ENCODE peak calls at places on chromosomes 2 and 18, in four cellular contexts. One of them, this sample, is unnamed.

GRCh38 chr2:162477011-162477410 is 133.1 kb downstream of the GCA start:
- DNase-seq in endothelial cell of umbilical vein: no peak
- DNase-seq in GM23338: no peak
- DNase-seq in PC-9: no peak
- DNase-seq in this sample: no peak

GRCh38 chr2:137912358-137912757 is 51.9 kb upstream of the HNMT start:
- DNase-seq in endothelial cell of umbilical vein: no peak
- DNase-seq in GM23338: no peak
- DNase-seq in PC-9: no peak
- DNase-seq in this sample: no peak

GRCh38 chr2:200810252-200810650 is 1.5 kb upstream of the BZW1 start:
- DNase-seq in PC-9: no peak
- DNase-seq in GM23338: no peak
- DNase-seq in endothelial cell of umbilical vein: peak
- DNase-seq in this sample: no peak

GRCh38 chr18:8756571-8756970 is 51.2 kb downstream of the MTCL1 start:
- DNase-seq in PC-9: no peak
- DNase-seq in endothelial cell of umbilical vein: no peak
- DNase-seq in GM23338: no peak
- DNase-seq in this sample: no peak

GRCh38 chr2:112938904-112939303 is 27.9 kb downstream of the IL37 start:
- DNase-seq in PC-9: peak
- DNase-seq in endothelial cell of umbilical vein: no peak
- DNase-seq in GM23338: no peak
- DNase-seq in this sample: no peak

GRCh38 chr2:136384541-136385303 is 266.8 kb upstream of the CXCR4 start:
- DNase-seq in GM23338: peak
- DNase-seq in PC-9: peak
- DNase-seq in endothelial cell of umbilical vein: peak
- DNase-seq in this sample: peak

GRCh38 chr2:215105607-215106354 is 32.6 kb downstream of the ABCA12 start:
- DNase-seq in endothelial cell of umbilical vein: no peak
- DNase-seq in PC-9: peak
- DNase-seq in GM23338: no peak
- DNase-seq in this sample: no peak

GRCh38 chr2:120134263-120134662 is 88.9 kb downstream of the TMEM185B start:
- DNase-seq in endothelial cell of umbilical vein: peak
- DNase-seq in GM23338: peak
- DNase-seq in PC-9: peak
- DNase-seq in this sample: peak

GRCh38 chr2:155424518-155424917 is 726.0 kb downstream of the KCNJ3 start:
- DNase-seq in GM23338: no peak
- DNase-seq in PC-9: no peak
- DNase-seq in endothelial cell of umbilical vein: no peak
- DNase-seq in this sample: no peak

GRCh38 chr2:62895632-62896009 is 155.0 kb upstream of the OTX1 start:
- DNase-seq in PC-9: no peak
- DNase-seq in GM23338: no peak
- DNase-seq in endothelial cell of umbilical vein: no peak
- DNase-seq in this sample: no peak

GRCh38 chr2:37630298-37630697 is 41.1 kb downstream of the CDC42EP3 start:
- DNase-seq in endothelial cell of umbilical vein: no peak
- DNase-seq in PC-9: no peak
- DNase-seq in GM23338: no peak
- DNase-seq in this sample: no peak

GRCh38 chr2:119723121-119723635 is 36.5 kb upstream of the PTPN4 start:
- DNase-seq in endothelial cell of umbilical vein: no peak
- DNase-seq in GM23338: no peak
- DNase-seq in PC-9: no peak
- DNase-seq in this sample: no peak

GRCh38 chr18:62744076-62744705 is 28.9 kb downstream of the PHLPP1 start:
- DNase-seq in GM23338: peak
- DNase-seq in endothelial cell of umbilical vein: no peak
- DNase-seq in PC-9: no peak
- DNase-seq in this sample: no peak

GRCh38 chr18:702957-703659 is 9.3 kb downstream of the ENOSF1 start:
- DNase-seq in GM23338: no peak
- DNase-seq in endothelial cell of umbilical vein: peak
- DNase-seq in PC-9: no peak
- DNase-seq in this sample: no peak

GRCh38 chr2:165952600-165953210 is 871 bp downstream of the TTC21B start:
- DNase-seq in PC-9: no peak
- DNase-seq in endothelial cell of umbilical vein: peak
- DNase-seq in GM23338: no peak
- DNase-seq in this sample: peak

DNA sequence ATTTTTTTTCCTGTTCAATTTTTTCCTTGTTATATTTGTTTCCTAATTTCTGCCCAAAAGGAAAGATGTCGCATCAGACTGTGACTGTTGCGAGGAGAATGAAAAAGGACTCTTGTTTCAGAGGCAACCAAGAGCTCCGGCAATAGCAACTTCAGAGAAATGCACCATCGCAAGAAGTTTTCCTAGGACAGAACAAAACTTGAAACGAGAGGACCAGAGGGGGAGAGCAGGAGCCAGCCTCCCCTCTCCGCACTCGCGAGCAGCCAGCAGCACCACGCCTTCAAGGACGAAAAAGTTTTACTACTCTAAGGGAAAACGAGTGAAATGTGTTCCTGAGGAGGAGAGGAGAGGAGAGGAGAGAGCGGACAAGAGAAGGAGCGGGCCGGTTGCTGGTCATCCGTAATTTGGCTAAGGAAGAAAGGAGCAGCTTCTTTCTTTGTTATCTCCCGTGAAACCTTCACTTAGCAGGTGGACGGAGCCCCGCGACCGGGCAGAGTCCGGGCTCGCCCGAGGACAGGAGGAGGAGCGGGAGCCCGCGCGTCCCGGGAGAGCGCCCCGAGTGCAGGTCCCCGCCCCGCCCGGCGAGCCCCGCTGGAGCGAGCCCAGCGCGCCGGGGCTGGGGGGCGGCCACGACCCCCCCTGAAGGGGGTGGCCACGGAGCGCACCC is 725 bp downstream of the POU3F3 start:
- DNase-seq in endothelial cell of umbilical vein: no peak
- DNase-seq in GM23338: peak
- DNase-seq in PC-9: no peak
- DNase-seq in this sample: no peak
- TF ChIP-seq EZH2 in endothelial cell of umbilical vein: peak
- TF ChIP-seq EZH2 in GM23338: peak
- TF ChIP-seq EZH2 in PC-9: no peak
- TF ChIP-seq EZH2 in this sample: peak

DNA sequence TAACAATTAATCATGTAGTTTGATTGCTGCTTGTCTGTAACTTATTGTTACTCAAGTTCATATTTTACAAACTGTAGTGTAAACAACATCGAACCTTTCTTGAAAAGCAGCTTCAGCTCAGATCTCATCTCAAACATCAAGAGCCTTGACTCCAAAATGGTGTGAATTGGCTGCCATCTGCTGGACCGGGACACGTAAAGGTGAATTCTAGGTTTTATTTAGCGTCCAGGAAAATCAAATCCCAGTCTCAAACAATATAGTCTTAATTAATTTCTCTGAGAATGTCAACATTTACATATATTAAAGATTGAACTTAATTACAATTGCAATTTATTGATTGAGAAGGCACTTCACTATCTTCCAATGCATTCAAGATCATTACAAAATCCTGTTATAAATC is 453.0 kb downstream of the GALR1 start:
- DNase-seq in PC-9: peak
- DNase-seq in GM23338: peak
- DNase-seq in endothelial cell of umbilical vein: no peak
- DNase-seq in this sample: no peak
- TF ChIP-seq CTCF in PC-9: peak
- TF ChIP-seq CTCF in GM23338: peak
- TF ChIP-seq CTCF in endothelial cell of umbilical vein: no peak
- TF ChIP-seq CTCF in this sample: no peak

DNA sequence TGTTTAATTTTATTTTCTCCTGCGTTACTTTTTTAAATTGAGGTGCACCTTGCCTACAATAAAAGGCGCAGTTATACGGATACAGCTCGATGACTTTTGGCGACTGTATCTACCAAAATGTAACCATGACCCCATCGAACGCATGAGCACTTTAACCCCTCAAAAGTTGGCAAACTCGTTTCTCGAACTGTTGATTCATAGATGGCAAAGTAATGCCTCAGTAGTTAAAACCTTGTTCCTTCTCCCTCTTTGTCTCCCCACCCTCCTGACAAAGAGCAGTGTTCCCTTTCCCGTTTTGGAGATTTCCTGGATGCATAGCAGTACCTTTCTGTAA is 577 bp downstream of the MOGAT1 start:
- DNase-seq in GM23338: peak
- DNase-seq in endothelial cell of umbilical vein: no peak
- DNase-seq in PC-9: no peak
- DNase-seq in this sample: no peak
- TF ChIP-seq EZH2 in GM23338: no peak
- TF ChIP-seq EZH2 in endothelial cell of umbilical vein: no peak
- TF ChIP-seq EZH2 in PC-9: no peak
- TF ChIP-seq EZH2 in this sample: no peak

DNA sequence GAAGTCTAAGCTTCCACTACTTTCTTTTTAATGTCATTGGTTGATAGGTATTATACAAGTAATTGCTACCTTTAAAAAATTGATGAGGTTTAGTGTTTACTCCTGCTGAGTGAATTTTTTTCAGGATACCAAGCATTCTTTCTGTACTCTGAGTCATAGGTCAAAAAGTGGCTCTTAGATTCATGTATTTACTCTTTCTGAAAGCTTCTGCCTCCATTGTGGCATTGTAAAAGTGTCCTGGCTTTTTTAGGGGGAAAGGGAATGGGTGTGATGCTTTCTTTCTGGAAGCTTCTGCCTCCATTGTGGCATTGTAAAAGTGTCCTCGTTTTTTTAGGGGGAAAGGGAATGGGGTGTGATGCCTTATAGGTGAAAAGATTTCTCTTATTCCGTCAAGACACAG is 286.5 kb downstream of the LPIN1 start:
- DNase-seq in PC-9: no peak
- DNase-seq in endothelial cell of umbilical vein: no peak
- DNase-seq in GM23338: no peak
- DNase-seq in this sample: no peak
- TF ChIP-seq CTCF in PC-9: no peak
- TF ChIP-seq CTCF in endothelial cell of umbilical vein: no peak
- TF ChIP-seq CTCF in GM23338: no peak
- TF ChIP-seq CTCF in this sample: no peak

GRCh38 chr2:9232166-9232479 is 25.5 kb downstream of the ASAP2 start:
- DNase-seq in PC-9: no peak
- DNase-seq in endothelial cell of umbilical vein: no peak
- DNase-seq in GM23338: no peak
- DNase-seq in this sample: no peak
- TF ChIP-seq EZH2 in PC-9: no peak
- TF ChIP-seq EZH2 in endothelial cell of umbilical vein: no peak
- TF ChIP-seq EZH2 in GM23338: no peak
- TF ChIP-seq EZH2 in this sample: no peak

GRCh38 chr2:230920167-230920566 is 4.9 kb downstream of the GPR55 start:
- DNase-seq in GM23338: no peak
- DNase-seq in PC-9: no peak
- DNase-seq in endothelial cell of umbilical vein: no peak
- DNase-seq in this sample: no peak
- TF ChIP-seq CTCF in GM23338: no peak
- TF ChIP-seq CTCF in PC-9: no peak
- TF ChIP-seq CTCF in endothelial cell of umbilical vein: no peak
- TF ChIP-seq CTCF in this sample: no peak

This sample was measured in A673.